ENCODE peak calls at places on chromosomes 3 and 15, in six cellular contexts. P is endothelial cell of umbilical vein, N is upper lobe of left lung, T is sigmoid colon, C is stomach, F is prostate gland. B is an unnamed sample.

GRCh38 chr3:188157971-188158370 is 4.0 kb downstream of the LPP start:
- DNase-seq in P (no peak), N (no peak), T (no peak), C (no peak), F (no peak), B (no peak)

GRCh38 chr15:83287541-83288027 is 3.1 kb upstream of the BNC1 start:
- DNase-seq in P (peak; percentile 81), N (no peak), T (no peak), C (no peak), F (no peak), B (no peak)

GRCh38 chr15:89632563-89633430 is 22.5 kb downstream of the KIF7 start:
- DNase-seq in P (no peak), N (no peak), T (no peak), C (peak; percentile 52), F (peak; percentile 34), B (no peak)

GRCh38 chr15:43955140-43955539 is 128.3 kb downstream of the WDR76 start:
- DNase-seq in P (no peak), N (no peak), T (no peak), C (no peak), F (no peak), B (no peak)

GRCh38 chr3:172125053-172125452 is 85.7 kb downstream of the FNDC3B start:
- DNase-seq in P (no peak), N (no peak), T (no peak), C (no peak), F (no peak), B (no peak)

GRCh38 chr3:148146947-148147346 is 550.8 kb upstream of the AGTR1 start:
- DNase-seq in P (no peak), N (no peak), T (no peak), C (no peak), F (no peak), B (no peak)

GRCh38 chr15:101455291-101455916 is 34.1 kb downstream of the PCSK6 start:
- DNase-seq in P (no peak), N (no peak), T (no peak), C (no peak), F (no peak), B (no peak)

GRCh38 chr3:172520332-172520831 is 2.8 kb downstream of the TNFSF10 start:
- DNase-seq in P (peak; percentile 97), N (no peak), T (no peak), C (no peak), F (peak; percentile 14), B (no peak)

GRCh38 chr3:157785071-157785826 is 282.0 kb upstream of the VEPH1 start:
- DNase-seq in P (no peak), N (no peak), T (no peak), C (no peak), F (no peak), B (peak; percentile 61)

GRCh38 chr3:188271226-188271894 is 117.4 kb downstream of the LPP start:
- DNase-seq in P (peak; percentile 30), N (no peak), T (no peak), C (no peak), F (no peak), B (no peak)

GRCh38 chr3:133474251-133474801 is 74.5 kb downstream of the BFSP2 start:
- DNase-seq in P (no peak), N (no peak), T (peak; percentile 91), C (no peak), F (peak; percentile 50), B (no peak)

DNA sequence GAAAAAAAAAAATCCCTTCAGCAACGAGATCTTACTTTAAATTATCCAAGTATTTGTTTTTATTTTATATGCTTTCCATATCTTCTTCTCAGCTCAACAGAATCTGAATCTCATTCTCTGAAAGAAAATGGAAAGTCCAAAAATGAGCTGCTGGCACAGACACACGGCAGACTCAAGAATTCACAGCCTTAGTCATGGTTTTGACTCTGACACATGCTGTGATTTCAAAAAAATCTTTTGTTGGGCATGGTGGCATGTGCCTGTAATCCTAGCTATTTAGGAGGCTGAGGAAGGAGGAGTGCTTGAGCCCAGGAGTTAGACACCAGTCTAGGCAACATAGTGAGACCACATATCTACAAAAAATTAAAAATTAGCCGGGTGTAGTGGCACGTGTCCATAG is 565.0 kb downstream of the MAGI1 start:
- DNase-seq in P (no peak), N (no peak), T (no peak), C (no peak), F (no peak), B (no peak)
- H3K27ac ChIP-seq in P (no peak overlapping the region), N (no peak overlapping the region), T (no peak overlapping the region), C (no peak overlapping the region), F (no peak overlapping the region), B (no peak overlapping the region)

DNA sequence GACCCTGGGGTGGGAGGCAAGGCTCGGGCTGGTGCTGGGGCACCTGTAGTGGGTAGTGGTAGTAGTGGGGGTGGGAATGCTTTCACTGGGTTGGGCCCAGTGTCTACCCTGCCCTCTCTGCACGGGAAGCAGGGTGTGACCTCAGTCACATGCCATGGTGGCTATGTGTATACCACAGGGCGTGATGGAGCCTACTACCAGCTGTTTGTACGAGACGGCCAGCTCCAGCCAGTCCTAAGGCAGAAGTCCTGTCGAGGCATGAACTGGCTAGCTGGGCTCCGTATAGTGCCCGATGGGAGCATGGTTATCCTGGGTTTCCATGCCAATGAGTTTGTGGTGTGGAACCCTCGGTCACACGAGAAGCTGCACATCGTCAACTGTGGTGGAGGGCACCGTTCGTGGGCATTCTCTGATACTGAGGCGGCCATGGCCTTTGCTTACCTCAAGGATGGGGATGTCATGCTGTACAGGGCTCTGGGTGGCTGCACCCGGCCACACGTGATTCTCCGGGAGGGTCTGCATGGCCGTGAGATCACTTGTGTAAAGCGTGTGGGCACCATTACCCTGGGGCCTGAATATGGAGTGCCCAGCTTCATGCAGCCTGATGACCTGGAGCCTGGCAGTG is 5.2 kb downstream of the DALRD3 start:
- DNase-seq in P (no peak), N (no peak), T (no peak), C (no peak), F (no peak), B (no peak)
- TF ChIP-seq POLR2AphosphoS5 in P (no peak), N (no peak), T (no peak), C (no peak), F (no peak), B (no peak)

DNA sequence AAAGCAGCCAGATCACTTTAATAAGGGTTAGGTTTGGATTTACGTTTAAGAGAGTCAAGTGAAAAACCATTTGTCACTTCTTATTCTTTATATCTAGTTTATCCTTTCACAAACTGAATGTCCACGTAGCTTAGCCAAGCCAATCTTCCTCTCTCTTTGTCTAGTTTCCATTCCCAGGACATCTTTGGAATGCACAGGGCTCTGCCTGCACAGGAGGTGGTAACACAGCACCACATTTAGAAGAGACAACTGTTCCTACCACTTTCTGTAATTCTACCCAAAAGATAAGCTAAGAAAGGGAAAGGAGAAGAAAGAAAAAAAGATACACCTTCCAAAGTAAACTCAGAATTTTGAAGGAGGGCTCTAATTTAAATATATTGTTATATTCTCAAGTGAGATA is 67.9 kb downstream of the IGSF11 start:
- DNase-seq in P (no peak), N (no peak), T (no peak), C (no peak), F (no peak), B (no peak)
- H3K27ac ChIP-seq in P (no peak overlapping the region), N (no peak overlapping the region), T (no peak overlapping the region), C (no peak overlapping the region), F (no peak overlapping the region), B (no peak overlapping the region)

GRCh38 chr3:24145981-24146822 is 201.1 kb downstream of the NR1D2 start:
- DNase-seq in P (no peak), N (no peak), T (no peak), C (no peak), F (no peak), B (no peak)
- TF ChIP-seq POLR2AphosphoS5 in P (no peak), N (no peak), T (no peak), C (no peak), F (no peak), B (no peak)

DNA sequence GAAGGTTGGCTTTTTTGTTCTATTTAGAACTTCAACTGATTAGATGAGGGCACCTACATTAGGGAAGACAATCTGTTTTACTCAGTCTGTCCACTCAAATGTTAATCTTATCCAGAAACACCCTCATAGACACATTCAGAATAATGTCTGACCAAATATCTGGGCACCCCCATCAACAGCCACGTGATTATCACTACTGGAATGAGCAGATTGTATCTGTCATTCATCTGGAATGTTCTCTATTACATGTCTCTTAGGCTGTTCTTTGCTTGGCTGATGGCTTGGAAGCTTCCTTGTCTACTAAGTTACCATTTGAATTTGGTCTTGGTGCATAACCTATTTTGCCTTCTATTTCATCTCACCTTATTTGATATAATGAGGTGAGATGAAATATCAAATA is 15.7 kb upstream of the LRRC58 start:
- DNase-seq in P (no peak), N (no peak), T (no peak), C (no peak), F (no peak), B (no peak)
- H3K27ac ChIP-seq in P (no peak overlapping the region), N (no peak overlapping the region), T (no peak overlapping the region), C (no peak overlapping the region), F (no peak overlapping the region), B (no peak overlapping the region)

B was measured in Panc1.